ENCODE peak calls at places on chromosomes 1 and 21, in six cellular contexts. L, X, B, K, Z and G are unnamed samples.

GRCh38 chr1:223479261-223479660 is 86.0 kb downstream of the CCDC185 start:
- DNase-seq in L (no peak), X (no peak), B (no peak), K (no peak), Z (no peak), G (no peak)

GRCh38 chr1:27430903-27431653 is 38.7 kb downstream of the GPR3 start:
- DNase-seq in L (no peak), X (peak), B (no peak), K (no peak), Z (no peak), G (no peak)

GRCh38 chr1:38500352-38500751 is 359.2 kb downstream of the RRAGC start:
- DNase-seq in L (no peak), X (no peak), B (no peak), K (no peak), Z (no peak), G (no peak)

GRCh38 chr1:85846706-85847105 is 138.5 kb upstream of the ZNHIT6 start:
- DNase-seq in L (no peak), X (no peak), B (no peak), K (no peak), Z (no peak), G (no peak)

GRCh38 chr1:172905452-172905851 is 145.3 kb downstream of the TNFSF18 start:
- DNase-seq in L (peak), X (no peak), B (no peak), K (no peak), Z (peak), G (no peak)

GRCh38 chr1:172902861-172903381 is 147.8 kb downstream of the TNFSF18 start:
- DNase-seq in L (peak), X (no peak), B (no peak), K (no peak), Z (peak), G (peak)

GRCh38 chr1:222028151-222028550 is 286.3 kb upstream of the DUSP10 start:
- DNase-seq in L (no peak), X (no peak), B (no peak), K (no peak), Z (no peak), G (no peak)

GRCh38 chr21:28387220-28387619 is 605.5 kb downstream of the LTN1 start:
- DNase-seq in L (no peak), X (no peak), B (no peak), K (no peak), Z (no peak), G (no peak)

GRCh38 chr1:179825798-179826460 is 51.7 kb downstream of the TOR1AIP2 start:
- DNase-seq in L (no peak), X (no peak), B (no peak), K (no peak), Z (no peak), G (no peak)

GRCh38 chr1:214569357-214570004 is 18.1 kb upstream of the PTPN14 start:
- DNase-seq in L (peak), X (no peak), B (no peak), K (no peak), Z (peak), G (peak)

GRCh38 chr1:28510350-28511223 is 4.7 kb downstream of the RCC1 start:
- DNase-seq in L (peak), X (no peak), B (peak), K (no peak), Z (peak), G (peak)

GRCh38 chr1:9714257-9714718 is 62.8 kb downstream of the PIK3CD start:
- DNase-seq in L (no peak), X (peak), B (no peak), K (no peak), Z (no peak), G (no peak)

GRCh38 chr21:35652196-35652595 is 408.1 kb downstream of the SETD4 start:
- DNase-seq in L (no peak), X (no peak), B (no peak), K (no peak), Z (no peak), G (no peak)

GRCh38 chr1:53083636-53084588 is 21.9 kb downstream of the PODN start:
- DNase-seq in L (no peak), X (no peak), B (no peak), K (no peak), Z (no peak), G (no peak)

GRCh38 chr1:39178541-39179431 is 25.7 kb upstream of the MACF1 start:
- DNase-seq in L (peak), X (no peak), B (no peak), K (no peak), Z (peak), G (peak)

GRCh38 chr1:228372183-228373003 is 34.2 kb downstream of the TRIM11 start:
- DNase-seq in L (no peak), X (no peak), B (no peak), K (no peak), Z (no peak), G (no peak)

GRCh38 chr1:51915958-51916357 is 37.4 kb upstream of the NRDC start:
- DNase-seq in L (no peak), X (no peak), B (no peak), K (no peak), Z (no peak), G (no peak)

GRCh38 chr1:164704954-164705353 is 146.0 kb downstream of the PBX1 start:
- DNase-seq in L (no peak), X (no peak), B (no peak), K (no peak), Z (no peak), G (no peak)

GRCh38 chr1:56866656-56867055 is 12.1 kb downstream of the C8A start:
- DNase-seq in L (peak), X (no peak), B (no peak), K (no peak), Z (peak), G (peak)